ENCODE peak calls at places on chromosomes 13 and 19, in five cellular contexts. P is activated gamma-delta T cell, D is A549, U is germinal center, T is omental fat pad. E is an unnamed sample.

GRCh38 chr19:23949611-23950010 is 34.9 kb downstream of the ZNF726 start:
- DNase-seq in U (no peak), P (no peak), D (no peak), T (no peak), E (no peak)

GRCh38 chr19:39708594-39708993 is 4.3 kb downstream of the LGALS14 start:
- DNase-seq in D (no peak), P (no peak), U (no peak), T (no peak), E (no peak)

GRCh38 chr13:101915333-101915732 is 462.9 kb downstream of the ITGBL1 start:
- DNase-seq in T (no peak), P (no peak), U (no peak), D (no peak), E (no peak)

GRCh38 chr13:39144941-39145533 is 106.8 kb downstream of the NHLRC3 start:
- DNase-seq in T (no peak), P (no peak), U (peak; percentile 14), D (peak; percentile 52), E (peak; percentile 47)

GRCh38 chr19:3024509-3024869 is 4.6 kb downstream of the TLE2 start:
- DNase-seq in D (no peak), P (no peak), U (no peak), T (no peak), E (no peak)

GRCh38 chr19:55208880-55209429 is 346 bp downstream of the PTPRH start:
- DNase-seq in U (no peak), D (peak; percentile 60), P (no peak), T (no peak), E (no peak)

GRCh38 chr19:22545751-22546150 is 88.4 kb upstream of the ZNF492 start:
- DNase-seq in T (peak; percentile 67), D (peak; percentile 27), P (no peak), U (peak; percentile 50), E (no peak)

GRCh38 chr13:73235385-73235784 is 176.6 kb downstream of the KLF5 start:
- DNase-seq in U (no peak), T (no peak), D (no peak), P (peak; percentile 6), E (no peak)

GRCh38 chr13:30736921-30737320 is 1.6 kb downstream of the ALOX5AP start:
- DNase-seq in T (no peak), U (no peak), D (no peak), P (no peak), E (no peak)

GRCh38 chr19:48635263-48635965 is 1.8 kb downstream of the DBP start:
- DNase-seq in P (peak; percentile 73), U (peak; percentile 87), D (peak; percentile 73), T (no peak), E (peak; percentile 58)

GRCh38 chr13:102769679-102770078 is 3.9 kb downstream of the TEX30 start:
- DNase-seq in U (no peak), D (no peak), T (no peak), P (no peak), E (no peak)

GRCh38 chr19:1651548-1652394 is 644 bp downstream of the TCF3 start:
- DNase-seq in U (peak; percentile 59), D (no peak), T (no peak), P (peak; percentile 50), E (peak; percentile 42)

GRCh38 chr13:97366172-97366688 is 67.7 kb upstream of the RAP2A start:
- DNase-seq in P (no peak), D (peak; percentile 16), T (no peak), U (no peak), E (no peak)

GRCh38 chr19:5154129-5154798 is 185.4 kb downstream of the KDM4B start:
- DNase-seq in U (peak; percentile 67), D (peak; percentile 26), T (no peak), P (no peak), E (no peak)

GRCh38 chr19:7928741-7929701 is 3.1 kb upstream of the CTXN1 start:
- DNase-seq in U (peak; percentile 60), T (peak; percentile 36), D (peak; percentile 40), P (peak; percentile 61), E (no peak)

GRCh38 chr19:5665781-5666513 is 14.4 kb downstream of the MICOS13 start:
- DNase-seq in P (no peak), U (no peak), D (peak; percentile 68), T (no peak), E (no peak)

GRCh38 chr13:109036091-109036490 is 406.7 kb downstream of the MYO16 start:
- DNase-seq in U (no peak), P (no peak), D (no peak), T (no peak), E (no peak)

GRCh38 chr13:27972619-27972877 is 3.4 kb upstream of the CDX2 start:
- DNase-seq in D (no peak), T (no peak), P (no peak), U (no peak), E (no peak)

GRCh38 chr19:48489608-48490216 is 20.5 kb downstream of the CYTH2 start:
- DNase-seq in T (peak; percentile 58), D (peak; percentile 83), U (peak; percentile 89), P (peak; percentile 51), E (no peak)

GRCh38 chr13:45683701-45684100 is 18.4 kb upstream of the CBY2 start:
- DNase-seq in T (no peak), P (no peak), U (no peak), D (no peak), E (no peak)

GRCh38 chr13:42041684-42042035 is 6.8 kb upstream of the DGKH start:
- DNase-seq in U (peak; percentile 11), T (peak; percentile 24), P (no peak), D (peak; percentile 72), E (peak; percentile 29)

GRCh38 chr19:40614595-40615411 is 13.6 kb downstream of the LTBP4 start:
- DNase-seq in U (peak; percentile 75), D (peak; percentile 68), P (no peak), T (peak; percentile 79), E (peak; percentile 86)

GRCh38 chr19:50303558-50303957 is 25.6 kb downstream of the KCNC3 start:
- DNase-seq in P (no peak), U (no peak), D (no peak), T (no peak), E (no peak)

GRCh38 chr19:57171551-57172081 is 4.3 kb upstream of the DUXA start:
- DNase-seq in D (no peak), T (no peak), P (no peak), U (peak; percentile 58), E (peak; percentile 48)

GRCh38 chr19:39428309-39429112 is 7.2 kb downstream of the RPS16 start:
- DNase-seq in T (no peak), D (peak; percentile 94), U (no peak), P (no peak), E (peak; percentile 72)

GRCh38 chr19:4140237-4140711 is 13.2 kb upstream of the CREB3L3 start:
- DNase-seq in U (peak; percentile 82), D (peak; percentile 89), T (no peak), P (no peak), E (peak; percentile 56)

GRCh38 chr13:30844548-30845296 is 61.3 kb upstream of the MEDAG start:
- DNase-seq in D (peak; percentile 19), U (no peak), T (no peak), P (no peak), E (no peak)

GRCh38 chr19:1794424-1795185 is 17.5 kb downstream of the ATP8B3 start:
- DNase-seq in T (no peak), U (no peak), D (no peak), P (no peak), E (no peak)

GRCh38 chr13:20370815-20371421 is 138.8 kb upstream of the GJB6 start:
- DNase-seq in P (no peak), U (no peak), T (no peak), D (no peak), E (no peak)

GRCh38 chr19:35342430-35342829 is 5.3 kb upstream of the FFAR1 start:
- DNase-seq in T (no peak), D (no peak), U (no peak), P (no peak), E (no peak)

GRCh38 chr13:112616586-112617381 is 28.8 kb upstream of the TUBGCP3 start:
- DNase-seq in T (no peak), U (peak; percentile 37), P (no peak), D (peak; percentile 51), E (no peak)

GRCh38 chr13:37646531-37646930 is 48.0 kb upstream of the POSTN start:
- DNase-seq in T (no peak), U (no peak), D (no peak), P (no peak), E (no peak)

E was measured in neuronal stem cell.